ENCODE peak calls at places on chromosomes 1 and 21, in five cellular contexts. T is H9, A is endothelial cell, D is glutamatergic neuron, V is HepG2. M is an unnamed sample.

GRCh38 chr1:232578681-232579195 is 51.2 kb downstream of the SIPA1L2 start:
- DNase-seq in T (no peak), D (no peak), A (peak; percentile 44), V (no peak), M (no peak)

GRCh38 chr1:163450986-163451385 is 129.2 kb downstream of the NUF2 start:
- DNase-seq in A (no peak), D (no peak), V (no peak), T (no peak), M (no peak)

GRCh38 chr1:110554871-110555801 is 36.2 kb upstream of the KCNA10 start:
- DNase-seq in A (peak; percentile 49), D (peak; percentile 80), T (peak; percentile 70), V (peak; percentile 11), M (peak; percentile 58)

GRCh38 chr1:18109058-18109755 is 1.6 kb downstream of the IGSF21 start:
- DNase-seq in T (no peak), D (peak; percentile 37), A (peak; percentile 28), V (no peak), M (no peak)

GRCh38 chr1:33876970-33877680 is 13.2 kb downstream of the HMGB4 start:
- DNase-seq in D (no peak), T (no peak), V (no peak), A (no peak), M (no peak)

GRCh38 chr1:229027622-229028182 is 243.2 kb upstream of the RAB4A start:
- DNase-seq in V (peak; percentile 86), D (no peak), A (no peak), T (no peak), M (no peak)

GRCh38 chr1:209364716-209365115 is 218.8 kb upstream of the CAMK1G start:
- DNase-seq in D (no peak), T (no peak), A (no peak), V (no peak), M (no peak)

GRCh38 chr1:28830814-28831213 is 18.8 kb downstream of the OPRD1 start:
- DNase-seq in V (no peak), T (no peak), A (no peak), D (peak; percentile 62), M (no peak)

GRCh38 chr1:156838972-156839371 is 19.9 kb downstream of the INSRR start:
- DNase-seq in A (peak; percentile 50), T (peak; percentile 66), D (peak; percentile 63), V (no peak), M (no peak)

GRCh38 chr1:9315411-9316079 is 22.9 kb downstream of the SPSB1 start:
- DNase-seq in V (no peak), D (no peak), A (no peak), T (no peak), M (no peak)

GRCh38 chr1:107622975-107623374 is 342.0 kb downstream of the VAV3 start:
- DNase-seq in T (no peak), D (no peak), V (no peak), A (no peak), M (no peak)

GRCh38 chr1:220824031-220824989 is 37.6 kb downstream of the MTARC1 start:
- DNase-seq in T (no peak), V (peak; percentile 15), A (no peak), D (no peak), M (no peak)

GRCh38 chr1:172917972-172918371 is 132.8 kb downstream of the TNFSF18 start:
- DNase-seq in V (peak; percentile 27), T (no peak), D (no peak), A (no peak), M (no peak)

GRCh38 chr1:59499956-59500569 is 203.2 kb downstream of the FGGY start:
- DNase-seq in T (no peak), V (peak; percentile 70), D (no peak), A (no peak), M (no peak)

GRCh38 chr1:98898901-98899300 is 105.8 kb downstream of the PLPPR5 start:
- DNase-seq in T (no peak), V (no peak), A (no peak), D (no peak), M (no peak)

GRCh38 chr21:23543334-23543733 is 2063.9 kb downstream of the MRPL39 start:
- DNase-seq in D (no peak), A (no peak), V (no peak), T (no peak), M (no peak)

GRCh38 chr1:1198423-1199140 is 7.8 kb downstream of the TNFRSF18 start:
- DNase-seq in V (no peak), D (peak; percentile 31), T (peak; percentile 28), A (peak; percentile 2), M (no peak)

GRCh38 chr21:42855143-42855936 is 24.0 kb downstream of the WDR4 start:
- DNase-seq in D (no peak), T (no peak), A (no peak), V (no peak), M (no peak)

GRCh38 chr1:181556606-181557005 is 73.3 kb downstream of the CACNA1E start:
- DNase-seq in V (no peak), D (no peak), A (no peak), T (no peak), M (no peak)

GRCh38 chr1:45827256-45827655 is 23.8 kb downstream of the MAST2 start:
- DNase-seq in V (no peak), A (no peak), D (no peak), T (no peak), M (no peak)

GRCh38 chr1:164723296-164723731 is 164.3 kb downstream of the PBX1 start:
- DNase-seq in D (no peak), V (no peak), A (no peak), T (no peak), M (no peak)

GRCh38 chr1:38291906-38292521 is 245.4 kb upstream of the POU3F1 start:
- DNase-seq in D (no peak), T (peak; percentile 75), A (no peak), V (no peak), M (no peak)

GRCh38 chr1:196877964-196878363 is 9.9 kb upstream of the CFHR4 start:
- DNase-seq in D (peak; percentile 28), T (peak; percentile 81), V (no peak), A (peak; percentile 41), M (peak; percentile 48)

GRCh38 chr1:226638001-226638601 is 89.5 kb downstream of the STUM start:
- DNase-seq in T (no peak), D (no peak), V (no peak), A (no peak), M (no peak)

GRCh38 chr1:227424159-227424680 is 105.9 kb upstream of the CDC42BPA start:
- DNase-seq in T (no peak), V (no peak), A (no peak), D (no peak), M (no peak)

GRCh38 chr1:42993631-42994121 is 35.0 kb upstream of the SLC2A1 start:
- DNase-seq in D (no peak), V (no peak), T (no peak), A (no peak), M (no peak)

GRCh38 chr1:156961709-156962108 is 41.3 kb downstream of the LRRC71 start:
- DNase-seq in A (no peak), V (no peak), T (no peak), D (no peak), M (no peak)

GRCh38 chr1:161071886-161072371 is 2.2 kb upstream of the ARHGAP30 start:
- DNase-seq in A (peak; percentile 61), V (peak; percentile 68), D (peak; percentile 72), T (peak; percentile 77), M (peak; percentile 41)

GRCh38 chr1:218347316-218347712 is 2.2 kb downstream of the TGFB2 start:
- DNase-seq in D (no peak), T (peak; percentile 56), A (no peak), V (no peak), M (no peak)

GRCh38 chr21:40717008-40717407 is 129.9 kb downstream of the DSCAM start:
- DNase-seq in T (no peak), A (no peak), V (no peak), D (no peak), M (no peak)

GRCh38 chr1:15919316-15919715 is 56.6 kb downstream of the ZBTB17 start:
- DNase-seq in T (no peak), V (no peak), A (no peak), D (no peak), M (no peak)

GRCh38 chr1:25904942-25905679 is 1.1 kb downstream of the STMN1 start:
- DNase-seq in D (peak; percentile 99), T (peak; percentile 92), A (peak; percentile 99), V (peak; percentile 82), M (peak; percentile 95)

GRCh38 chr21:46550511-46550941 is 54.4 kb downstream of the S100B start:
- DNase-seq in A (no peak), D (no peak), T (no peak), V (no peak), M (no peak)

GRCh38 chr21:46552865-46553379 is 52.0 kb downstream of the S100B start:
- DNase-seq in T (no peak), A (no peak), D (no peak), V (no peak), M (no peak)

GRCh38 chr21:46552274-46552673 is 52.6 kb downstream of the S100B start:
- DNase-seq in V (no peak), A (peak; percentile 21), T (no peak), D (no peak), M (no peak)

GRCh38 chr21:46549650-46550049 is 55.2 kb downstream of the S100B start:
- DNase-seq in A (no peak), D (no peak), V (no peak), T (no peak), M (no peak)

DNA sequence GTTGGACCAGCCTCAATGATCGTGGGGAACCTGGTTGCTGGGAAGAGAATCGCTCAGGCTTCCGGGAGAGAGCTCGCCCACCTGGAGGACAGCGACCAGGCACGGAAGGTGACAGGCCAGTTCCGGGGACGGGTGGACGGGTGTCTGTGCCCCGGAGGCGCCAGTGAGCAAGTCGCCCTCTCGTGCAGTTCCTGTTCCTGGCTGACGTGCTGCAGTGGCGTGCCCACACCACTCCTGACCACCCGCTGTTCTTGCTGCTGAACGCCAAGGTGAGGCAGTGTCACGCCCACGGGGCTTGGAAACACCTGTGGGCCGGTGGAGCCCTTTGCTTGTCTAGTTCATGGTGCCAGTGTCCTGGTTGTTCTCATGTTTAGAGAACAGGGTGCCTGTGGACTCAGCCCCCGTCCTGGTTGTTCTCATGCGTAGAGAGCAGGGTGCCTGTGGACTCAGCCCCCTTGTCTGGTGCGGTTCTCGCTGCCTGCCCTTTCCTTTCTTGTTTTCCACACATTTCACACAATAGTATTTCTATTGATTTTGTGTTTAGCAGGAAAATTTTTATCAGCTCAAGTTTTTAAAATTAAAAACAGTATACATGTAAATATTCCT is 53.1 kb downstream of the S100B start:
- DNase-seq in D (no peak), T (peak; percentile 57), V (no peak), A (no peak), M (no peak)
- TF ChIP-seq CTCF in D (no peak), T (peak; percentile 14), V (no peak), A (no peak), M (no peak)

DNA sequence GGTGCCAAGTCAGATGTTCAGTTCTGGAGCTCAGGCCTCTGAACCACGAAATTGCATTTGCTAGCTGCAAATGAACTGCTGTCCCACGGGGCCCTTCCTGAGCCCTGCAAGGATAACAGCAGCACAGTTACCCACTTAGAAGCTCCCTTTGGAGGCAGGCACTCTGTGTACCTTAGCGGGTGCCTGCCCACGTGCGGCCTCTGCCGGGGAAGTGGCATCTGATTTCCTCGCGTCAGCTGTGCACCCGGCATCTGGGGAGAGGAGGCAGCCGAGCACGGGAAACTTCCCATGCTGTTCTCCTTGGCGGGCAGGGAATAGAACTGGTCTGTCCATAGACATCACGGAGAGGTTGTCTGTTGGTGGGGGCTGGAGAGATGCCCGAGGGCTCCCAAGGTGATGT is 148.0 kb upstream of the C1orf174 start:
- DNase-seq in D (no peak), T (no peak), A (no peak), V (no peak), M (no peak)
- TF ChIP-seq CTCF in D (no peak), T (no peak), A (no peak), V (peak; percentile 17), M (no peak)

GRCh38 chr1:62111084-62111483 is 83.6 kb upstream of the L1TD1 start:
- DNase-seq in T (no peak), V (no peak), A (no peak), D (no peak), M (no peak)
- TF ChIP-seq CTCF in T (peak; percentile 25), V (peak; percentile 13), A (no peak), D (no peak), M (no peak)

GRCh38 chr1:153614189-153614900 is 1.4 kb upstream of the S100A16 start:
- DNase-seq in V (no peak), T (no peak), A (no peak), D (no peak), M (no peak)
- TF ChIP-seq CTCF in V (no peak), T (no peak), A (no peak), D (no peak), M (no peak)

M was measured in progenitor cell of endocrine pancreas.